ENCODE peak calls at places on chromosomes 4 and X, in five cellular contexts. D is lung, C is Panc1, H is pancreas, V is upper lobe of right lung. X is an unnamed sample.

GRCh38 chr4:84573738-84574720 is 8.9 kb upstream of the CDS1 start:
- DNase-seq in H (no peak), D (no peak), V (no peak), C (no peak), X (no peak)

GRCh38 chrX:103687696-103688191 is 1.2 kb upstream of the MORF4L2 start:
- DNase-seq in C (peak; percentile 77), D (peak; percentile 66), V (peak; percentile 72), H (peak; percentile 54), X (peak; percentile 13)

GRCh38 chrX:71184803-71185495 is 38.1 kb upstream of the GJB1 start:
- DNase-seq in V (no peak), H (peak; percentile 13), D (peak; percentile 31), C (no peak), X (no peak)

GRCh38 chr4:8200302-8200975 is 1.3 kb downstream of the SH3TC1 start:
- DNase-seq in C (no peak), D (peak; percentile 67), H (peak; percentile 34), V (peak; percentile 88), X (peak; percentile 55)

GRCh38 chrX:50691820-50692219 is 122.2 kb downstream of the SHROOM4 start:
- DNase-seq in H (no peak), V (no peak), D (no peak), C (peak; percentile 24), X (peak; percentile 34)

GRCh38 chr4:38174811-38175210 is 214.6 kb downstream of the PTTG2 start:
- DNase-seq in C (no peak), H (no peak), V (no peak), D (no peak), X (no peak)

GRCh38 chr4:36165256-36166005 is 78.9 kb downstream of the ARAP2 start:
- DNase-seq in H (peak; percentile 5), D (no peak), V (no peak), C (no peak), X (no peak)

GRCh38 chr4:165209796-165210195 is 2.4 kb downstream of the KLHL2 start:
- DNase-seq in D (no peak), V (no peak), H (no peak), C (no peak), X (no peak)

GRCh38 chrX:54048413-54048812 is 4.1 kb upstream of the PHF8 start:
- DNase-seq in V (no peak), C (no peak), H (no peak), D (no peak), X (no peak)

GRCh38 chr4:47068986-47069385 is 37.6 kb downstream of the GABRB1 start:
- DNase-seq in D (no peak), C (no peak), V (no peak), H (no peak), X (no peak)

GRCh38 chr4:171621646-171622045 is 191.6 kb upstream of the GALNTL6 start:
- DNase-seq in V (no peak), C (no peak), H (no peak), D (no peak), X (no peak)

GRCh38 chrX:134999469-134999868 is 8.7 kb downstream of the SMIM10 start:
- DNase-seq in H (no peak), C (peak; percentile 55), D (no peak), V (no peak), X (peak; percentile 31)

GRCh38 chrX:108199691-108200090 is 108.1 kb downstream of the ATG4A start:
- DNase-seq in V (no peak), D (no peak), C (no peak), H (no peak), X (peak; percentile 11)

GRCh38 chr4:5940470-5941203 is 47.8 kb upstream of the CRMP1 start:
- DNase-seq in D (no peak), V (peak; percentile 38), C (no peak), H (no peak), X (no peak)

GRCh38 chrX:22246620-22247019 is 26.1 kb upstream of the CBLL2 start:
- DNase-seq in D (no peak), H (no peak), V (no peak), C (no peak), X (no peak)

GRCh38 chr4:622071-622995 is 3.0 kb upstream of the PDE6B start:
- DNase-seq in V (no peak), D (no peak), C (no peak), H (no peak), X (no peak)

GRCh38 chr4:16785800-16786527 is 112.5 kb downstream of the LDB2 start:
- DNase-seq in V (no peak), D (no peak), C (no peak), H (no peak), X (no peak)

GRCh38 chr4:109408711-109409110 is 24.9 kb upstream of the SEC24B start:
- DNase-seq in D (no peak), C (no peak), H (no peak), V (no peak), X (no peak)

GRCh38 chrX:1649623-1650022 is 34.8 kb downstream of the ASMT start:
- DNase-seq in D (no peak), C (no peak), V (no peak), H (no peak), X (no peak)

GRCh38 chrX:40146471-40147398 is 49.0 kb upstream of the BCOR start:
- DNase-seq in D (no peak), V (no peak), C (no peak), H (no peak), X (peak; percentile 21)

GRCh38 chrX:119757979-119758681 is at the start of gene SOWAHD:
- DNase-seq in V (peak; percentile 74), C (no peak), D (no peak), H (peak; percentile 10), X (no peak)

GRCh38 chrX:130091976-130092522 is 18.2 kb downstream of the ELF4 start:
- DNase-seq in C (no peak), V (peak; percentile 80), D (peak; percentile 64), H (no peak), X (peak; percentile 88)

DNA sequence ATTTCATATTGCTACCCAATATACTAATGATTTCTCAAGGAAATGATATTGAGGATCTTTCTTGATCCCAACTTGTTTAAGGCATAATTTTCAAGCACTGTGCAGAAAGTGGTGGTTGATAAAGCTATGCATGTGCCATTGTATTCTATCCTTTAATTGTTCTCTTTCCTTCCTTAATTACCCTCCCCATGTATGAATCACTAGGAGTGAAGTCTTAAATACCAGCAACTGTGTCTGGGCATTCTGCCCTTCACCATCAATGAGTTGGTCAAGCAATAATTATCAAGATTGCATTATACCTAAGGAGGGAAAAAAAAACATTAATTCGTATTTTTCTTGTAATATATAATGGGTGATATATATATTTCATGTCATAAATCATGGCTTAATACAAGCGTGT is 111.8 kb upstream of the FRMPD4 start:
- DNase-seq in V (no peak), D (no peak), H (no peak), C (no peak), X (no peak)
- TF ChIP-seq CTCF in V (no peak), D (no peak), H (no peak), C (no peak), X (no peak)

GRCh38 chrX:70166601-70167590 is 10.4 kb upstream of the DGAT2L6 start:
- DNase-seq in D (no peak), H (no peak), V (no peak), C (no peak), X (no peak)

GRCh38 chrX:70169281-70169680 is 8.0 kb upstream of the DGAT2L6 start:
- DNase-seq in H (no peak), V (no peak), C (no peak), D (no peak), X (no peak)

GRCh38 chrX:70172226-70172625 is 5.1 kb upstream of the DGAT2L6 start:
- DNase-seq in C (no peak), H (no peak), D (no peak), V (no peak), X (no peak)

GRCh38 chrX:70171636-70172035 is 5.6 kb upstream of the DGAT2L6 start:
- DNase-seq in D (no peak), C (no peak), V (no peak), H (no peak), X (no peak)

GRCh38 chrX:70168238-70169188 is 8.8 kb upstream of the DGAT2L6 start:
- DNase-seq in D (no peak), C (no peak), V (no peak), H (no peak), X (no peak)
- TF ChIP-seq CTCF in D (no peak), C (no peak), V (no peak), H (no peak), X (no peak)

GRCh38 chr4:117447925-117448324 is 362.5 kb upstream of the TRAM1L1 start:
- DNase-seq in C (no peak), H (no peak), D (no peak), V (no peak), X (no peak)
- TF ChIP-seq CTCF in C (peak; percentile 24), H (no peak), D (no peak), V (no peak), X (peak; percentile 20)

GRCh38 chr4:42302348-42302747 is 94.9 kb upstream of the SHISA3 start:
- DNase-seq in D (no peak), V (no peak), C (no peak), H (no peak), X (no peak)
- TF ChIP-seq CTCF in D (no peak), V (no peak), C (peak; percentile 39), H (no peak), X (no peak)

GRCh38 chrX:18674417-18674787 is 2.5 kb upstream of the RS1 start:
- DNase-seq in H (peak; percentile 13), V (peak; percentile 58), D (no peak), C (no peak), X (peak; percentile 22)

GRCh38 chrX:18676050-18676449 is 4.1 kb upstream of the RS1 start:
- DNase-seq in V (no peak), H (no peak), C (no peak), D (no peak), X (no peak)

GRCh38 chrX:18677140-18677834 is 5.4 kb upstream of the RS1 start:
- DNase-seq in V (no peak), D (no peak), C (no peak), H (no peak), X (no peak)

GRCh38 chrX:18674788-18675735 is 3.2 kb upstream of the RS1 start:
- DNase-seq in V (peak; percentile 86), H (peak; percentile 56), C (peak; percentile 39), D (peak; percentile 76), X (peak; percentile 84)

GRCh38 chrX:18676470-18676869 is 4.6 kb upstream of the RS1 start:
- DNase-seq in H (no peak), V (no peak), D (no peak), C (no peak), X (no peak)
- TF ChIP-seq CTCF in H (no peak), V (no peak), D (no peak), C (peak; percentile 48), X (no peak)

DNA sequence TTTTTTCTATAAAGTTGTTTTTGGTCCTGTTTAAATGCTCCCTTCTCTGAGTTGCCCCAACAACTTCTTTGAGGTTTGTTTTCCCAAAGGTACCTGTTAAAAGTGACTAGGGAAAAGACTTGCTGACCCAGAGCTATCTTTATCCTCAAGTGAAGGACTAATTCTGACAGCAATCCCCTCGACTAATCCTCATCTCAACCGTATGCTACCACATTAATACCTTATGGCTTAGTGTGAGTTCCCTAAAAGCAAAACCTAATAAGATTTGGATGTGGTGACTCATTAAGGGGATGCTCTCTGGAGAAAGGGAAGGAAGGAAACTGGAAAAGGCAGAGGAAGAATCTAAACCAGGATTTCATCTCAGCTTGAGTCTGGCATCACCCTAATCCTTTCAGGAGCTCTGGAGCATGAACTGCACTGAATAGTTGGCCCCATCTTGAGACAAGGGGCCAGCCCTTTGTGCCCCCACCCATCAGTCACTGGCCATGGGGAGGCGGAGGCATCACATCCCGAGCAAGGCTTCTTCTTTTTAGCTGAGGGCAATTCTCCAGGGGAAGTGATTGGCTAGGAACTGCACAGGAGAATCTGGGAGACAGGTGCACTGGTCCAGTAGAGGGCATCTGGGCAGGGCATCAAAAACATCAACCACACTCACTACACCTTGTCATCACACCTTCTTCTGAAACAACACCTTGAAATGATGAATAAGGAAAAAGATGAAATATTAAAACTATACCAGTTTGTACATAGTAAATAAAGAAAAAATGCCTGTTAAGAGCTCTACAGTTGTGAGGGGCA is 6.9 kb upstream of the BBS7 start:
- DNase-seq in V (no peak), D (no peak), H (no peak), C (no peak), X (no peak)
- TF ChIP-seq CTCF in V (no peak), D (no peak), H (no peak), C (no peak), X (no peak)